ENCODE peak calls at places on chromosomes 7 and 10, in seven cellular contexts. C, K, Z, U, M, P and L are unnamed samples.

GRCh38 chr7:30474893-30475292 is 3.7 kb downstream of the NOD1 start:
- DNase-seq in K (no peak), U (peak), M (peak), Z (no peak), C (no peak), P (no peak), L (no peak)

GRCh38 chr10:5895804-5896203 is 5.8 kb downstream of the FBH1 start:
- DNase-seq in M (no peak), Z (no peak), P (no peak), K (no peak), C (no peak), U (no peak), L (no peak)

GRCh38 chr10:50981385-50981784 is 92.9 kb upstream of the PRKG1 start:
- DNase-seq in Z (no peak), U (peak), M (no peak), C (no peak), P (no peak), K (no peak), L (no peak)

GRCh38 chr7:130957140-130957513 is 223.1 kb upstream of the KLF14 start:
- DNase-seq in P (no peak), C (no peak), Z (no peak), M (no peak), K (no peak), U (peak), L (no peak)

GRCh38 chr7:91872928-91873327 is 7.6 kb downstream of the MTERF1 start:
- DNase-seq in M (no peak), P (no peak), Z (no peak), C (no peak), K (no peak), U (no peak), L (no peak)

GRCh38 chr10:132961-133898 is 2.0 kb upstream of the ZMYND11 start:
- DNase-seq in U (peak), M (peak), P (no peak), Z (no peak), K (no peak), C (peak), L (peak)

GRCh38 chr7:155509725-155510551 is 36.4 kb downstream of the CNPY1 start:
- DNase-seq in K (peak), U (no peak), P (peak), Z (no peak), C (peak), M (no peak), L (peak)

GRCh38 chr7:81676105-81676811 is 93.6 kb downstream of the HGF start:
- DNase-seq in K (no peak), Z (no peak), U (no peak), P (no peak), C (no peak), M (no peak), L (peak)

GRCh38 chr10:133324198-133324792 is 12.4 kb downstream of the CALY start:
- DNase-seq in U (peak), K (peak), M (no peak), C (peak), P (peak), Z (peak), L (peak)